ENCODE peak calls at places on chromosomes 3 and 15, in eight cellular contexts. O is CD8-positive, alpha-beta memory T cell; F is PC-9; V is right atrium auricular region; L is heart right ventricle; S is adipocyte; C is NT2/D1; E is upper lobe of left lung. U is an unnamed sample.

GRCh38 chr3:115042351-115042750 is 104.7 kb downstream of the ZBTB20 start:
- DNase-seq in S (peak; percentile 56), F (no peak), C (no peak), O (no peak), E (no peak), V (no peak), L (no peak), U (no peak)

GRCh38 chr3:194671511-194671899 is 486 bp downstream of the LSG1 start:
- DNase-seq in E (no peak), O (peak; percentile 46), L (no peak), V (no peak), C (no peak), S (peak; percentile 84), F (peak; percentile 29), U (peak; percentile 40)

GRCh38 chr3:11739123-11739522 is 95.4 kb upstream of the VGLL4 start:
- DNase-seq in V (no peak), E (no peak), O (no peak), C (no peak), L (no peak), S (peak; percentile 30), F (no peak), U (no peak)

GRCh38 chr15:88233921-88234320 is 22.6 kb downstream of the NTRK3 start:
- DNase-seq in V (no peak), S (no peak), L (no peak), E (no peak), O (no peak), C (no peak), F (no peak), U (no peak)

GRCh38 chr3:193248848-193249468 is 7.9 kb downstream of the PLAAT1 start:
- DNase-seq in V (no peak), C (no peak), E (no peak), O (no peak), L (no peak), S (no peak), F (no peak), U (no peak)

GRCh38 chr3:24680214-24680967 is 185.7 kb upstream of the THRB start:
- DNase-seq in V (peak; percentile 73), F (peak; percentile 12), E (peak; percentile 49), S (no peak), L (peak; percentile 68), C (no peak), O (no peak), U (peak; percentile 80)

GRCh38 chr3:157533298-157533870 is 30.2 kb upstream of the VEPH1 start:
- DNase-seq in C (no peak), O (no peak), E (no peak), F (no peak), V (no peak), S (peak; percentile 79), L (no peak), U (no peak)

GRCh38 chr15:61700803-61701202 is 359.4 kb downstream of the VPS13C start:
- DNase-seq in C (no peak), L (no peak), F (no peak), O (no peak), V (no peak), S (no peak), E (no peak), U (no peak)

GRCh38 chr3:13352621-13353131 is 67.4 kb downstream of the NUP210 start:
- DNase-seq in L (no peak), V (no peak), O (no peak), E (no peak), C (no peak), S (no peak), F (no peak), U (no peak)

GRCh38 chr15:74053941-74054529 is 28.3 kb downstream of the GOLGA6A start:
- DNase-seq in C (peak; percentile 57), L (peak; percentile 76), E (peak; percentile 85), S (peak; percentile 97), O (peak; percentile 34), V (peak; percentile 79), F (peak; percentile 64), U (peak; percentile 89)

GRCh38 chr3:55537563-55537962 is 50.5 kb upstream of the WNT5A start:
- DNase-seq in O (no peak), C (no peak), V (no peak), S (no peak), E (no peak), F (no peak), L (no peak), U (no peak)

GRCh38 chr3:122392868-122393844 is 9.2 kb downstream of the FAM162A start:
- DNase-seq in E (no peak), F (peak; percentile 9), V (no peak), C (no peak), O (peak; percentile 36), L (no peak), S (peak; percentile 84), U (peak; percentile 57)

GRCh38 chr3:149152420-149152819 is 23.0 kb downstream of the HPS3 start:
- DNase-seq in F (no peak), O (no peak), S (peak; percentile 47), L (no peak), V (no peak), C (no peak), E (no peak), U (no peak)

GRCh38 chr3:156605686-156606605 is 51.0 kb upstream of the SSR3 start:
- DNase-seq in V (peak; percentile 71), C (peak; percentile 92), E (peak; percentile 90), S (peak; percentile 86), L (peak; percentile 48), O (no peak), F (peak; percentile 75), U (peak; percentile 77)

GRCh38 chr15:90266061-90266431 is 574 bp downstream of the NGRN start:
- DNase-seq in V (no peak), E (peak; percentile 50), L (peak; percentile 21), F (peak; percentile 7), S (peak; percentile 65), C (no peak), O (no peak), U (no peak)

GRCh38 chr3:41073190-41073589 is 126.1 kb upstream of the CTNNB1 start:
- DNase-seq in E (no peak), F (no peak), V (no peak), C (no peak), L (no peak), O (no peak), S (no peak), U (no peak)

GRCh38 chr15:96038650-96039049 is 291.9 kb upstream of the NR2F2 start:
- DNase-seq in S (peak; percentile 15), L (no peak), C (no peak), F (no peak), E (no peak), V (no peak), O (no peak), U (no peak)

GRCh38 chr3:155080692-155081091 is 573 bp downstream of the MME start:
- DNase-seq in S (peak; percentile 45), E (no peak), L (no peak), C (no peak), V (no peak), O (no peak), F (no peak), U (no peak)

GRCh38 chr15:70559223-70559823 is 204.0 kb downstream of the UACA start:
- DNase-seq in C (no peak), S (peak; percentile 26), V (no peak), F (no peak), L (peak; percentile 36), O (peak; percentile 68), E (peak; percentile 42), U (no peak)

GRCh38 chr3:134299185-134299887 is 48.7 kb upstream of the RYK start:
- DNase-seq in F (no peak), E (no peak), V (no peak), C (no peak), S (peak; percentile 76), L (no peak), O (no peak), U (peak; percentile 47)

DNA sequence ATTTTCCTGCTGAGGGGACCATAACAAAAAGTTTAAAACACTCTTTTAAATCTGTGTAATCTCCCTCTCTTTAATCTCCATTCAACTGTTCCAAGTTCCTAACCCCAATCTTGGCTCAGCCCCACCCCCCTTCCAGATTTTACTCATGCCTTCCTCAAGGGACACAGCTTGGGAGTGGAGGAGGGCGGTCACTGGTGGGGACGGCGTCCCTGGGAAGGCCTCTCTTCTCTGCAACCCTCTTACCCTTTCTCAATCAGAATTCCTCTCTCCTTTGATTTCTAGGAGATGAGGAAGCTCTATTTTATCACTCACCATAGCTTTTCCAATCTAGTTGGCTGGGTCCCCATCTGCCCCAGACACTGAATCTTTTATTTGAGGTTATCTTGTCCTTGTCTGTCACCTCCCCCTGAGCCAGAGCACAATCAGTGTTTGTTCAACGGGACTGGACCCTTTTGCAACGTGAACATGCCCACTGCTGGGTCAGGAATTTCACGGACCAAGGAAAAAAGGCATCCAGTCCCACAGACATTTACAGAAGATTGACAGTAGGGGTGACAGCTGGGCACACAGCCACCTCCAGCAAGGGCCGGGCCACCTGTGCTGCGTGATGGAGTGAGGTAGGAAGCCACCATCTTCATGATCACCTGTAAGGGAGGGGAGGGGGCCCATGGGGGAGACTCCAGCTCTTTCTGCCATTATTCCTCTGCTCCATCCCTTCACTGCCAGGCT is 84.0 kb upstream of the HERC1 start:
- DNase-seq in F (no peak), S (no peak), O (no peak), L (peak; percentile 41), V (no peak), E (no peak), C (no peak), U (no peak)
- H3K4me1 ChIP-seq in F (no peaks in the 10 kb centered on the region), S (peaks cover 16% of the 10 kb centered on the region), O (peaks cover 10% of the 10 kb centered on the region), L (peaks cover 30% of the 10 kb centered on the region), V (peaks cover 39% of the 10 kb centered on the region), E (no peaks in the 10 kb centered on the region), C (peaks cover 25% of the 10 kb centered on the region), U (peaks cover 43% of the 10 kb centered on the region)

DNA sequence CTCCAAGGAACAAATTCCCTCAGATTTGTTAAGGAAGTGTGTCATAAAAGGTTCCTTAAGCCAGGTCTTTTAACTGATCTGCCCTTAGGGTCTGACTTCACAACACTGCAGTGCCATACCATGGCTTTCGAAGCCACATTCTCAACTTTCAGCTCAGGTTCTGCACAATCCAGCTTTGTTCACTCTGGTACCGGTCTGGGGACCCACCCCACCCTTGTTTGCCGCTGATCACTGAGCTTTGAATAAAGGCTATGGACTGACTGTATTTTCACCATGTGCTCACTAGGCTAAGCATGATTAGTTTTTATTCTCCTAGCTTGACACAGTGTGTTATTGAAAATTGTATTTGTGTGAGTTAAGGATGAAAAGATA is 15.9 kb downstream of the SNX1 start:
- DNase-seq in F (no peak), S (no peak), C (no peak), O (no peak), E (no peak), V (no peak), L (no peak), U (no peak)
- H3K4me1 ChIP-seq in F (no peaks in the 10 kb centered on the region), S (peaks cover 60% of the 10 kb centered on the region), C (peaks cover 2% of the 10 kb centered on the region), O (peaks cover 31% of the 10 kb centered on the region), E (peaks cover 48% of the 10 kb centered on the region), V (peaks cover 53% of the 10 kb centered on the region), L (peaks cover 31% of the 10 kb centered on the region), U (peaks cover 10% of the 10 kb centered on the region)

GRCh38 chr15:40338921-40339620 is 1.7 kb downstream of the CCDC9B start:
- DNase-seq in V (no peak), O (no peak), F (peak; percentile 95), S (peak; percentile 86), C (no peak), L (no peak), E (no peak), U (no peak)
- H3K4me1 ChIP-seq in V (peaks cover 97% of the 10 kb centered on the region), O (peaks cover 17% of the 10 kb centered on the region), F (peaks cover 62% of the 10 kb centered on the region), S (peaks cover 76% of the 10 kb centered on the region), C (peaks cover 36% of the 10 kb centered on the region), L (peaks cover 87% of the 10 kb centered on the region), E (peaks cover 85% of the 10 kb centered on the region), U (peaks cover 11% of the 10 kb centered on the region)

DNA sequence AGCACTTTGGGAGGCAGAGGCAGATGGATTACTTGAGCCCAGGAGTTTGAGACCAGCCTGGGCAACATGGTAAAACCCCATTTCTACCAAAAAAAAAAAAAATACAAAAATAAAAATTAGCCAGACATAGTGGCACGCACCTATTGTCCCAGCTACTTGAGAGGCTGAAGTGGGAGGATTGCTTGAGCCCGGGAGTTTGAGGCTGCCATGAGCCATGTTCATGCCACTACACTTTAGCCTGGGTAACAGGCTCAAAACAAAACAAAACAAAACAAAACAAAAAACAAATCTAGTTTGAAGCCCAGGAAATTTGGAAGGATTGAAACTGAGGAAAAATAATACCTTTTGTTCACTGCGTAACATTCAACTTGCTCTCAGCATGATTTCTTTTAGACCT is 16.6 kb downstream of the TMOD3 start:
- DNase-seq in E (no peak), L (no peak), C (no peak), V (no peak), F (no peak), S (no peak), O (no peak), U (no peak)
- H3K4me1 ChIP-seq in E (peaks cover 82% of the 10 kb centered on the region), L (peaks cover 58% of the 10 kb centered on the region), C (no peaks in the 10 kb centered on the region), V (peaks cover 81% of the 10 kb centered on the region), F (peaks cover 60% of the 10 kb centered on the region), S (peaks cover 47% of the 10 kb centered on the region), O (peaks cover 65% of the 10 kb centered on the region), U (peaks cover 8% of the 10 kb centered on the region)